ENCODE peak calls at places on chromosomes 1 and 21, in ten cellular contexts. One of them, this sample, is unnamed. For H3K4me1, the result is how much of the 10 kb centered on the place peaks cover.

GRCh38 chr1:79293611-79294010 is 287.1 kb upstream of the ADGRL4 start:
- DNase-seq in GM23338: no peak
- DNase-seq in transverse colon: no peak
- DNase-seq in upper lobe of left lung: no peak
- DNase-seq in stomach: no peak
- DNase-seq in breast epithelium: no peak
- DNase-seq in HCT116: no peak
- DNase-seq in H1: no peak
- DNase-seq in spleen: no peak
- DNase-seq in K562: no peak
- DNase-seq in this sample: no peak

GRCh38 chr1:25616932-25617625 is 488 bp downstream of the MAN1C1 start:
- DNase-seq in transverse colon: no peak
- DNase-seq in breast epithelium: no peak
- DNase-seq in upper lobe of left lung: no peak
- DNase-seq in H1: no peak
- DNase-seq in stomach: no peak
- DNase-seq in GM23338: peak
- DNase-seq in HCT116: no peak
- DNase-seq in spleen: peak
- DNase-seq in K562: no peak
- DNase-seq in this sample: no peak

GRCh38 chr1:38009088-38009840 is 3.3 kb upstream of the UTP11 start:
- DNase-seq in spleen: no peak
- DNase-seq in K562: peak
- DNase-seq in H1: no peak
- DNase-seq in HCT116: no peak
- DNase-seq in breast epithelium: no peak
- DNase-seq in stomach: no peak
- DNase-seq in transverse colon: no peak
- DNase-seq in upper lobe of left lung: no peak
- DNase-seq in GM23338: peak
- DNase-seq in this sample: no peak

GRCh38 chr1:225886159-225887029 is 2.6 kb downstream of the LEFTY1 start:
- DNase-seq in transverse colon: no peak
- DNase-seq in HCT116: no peak
- DNase-seq in H1: no peak
- DNase-seq in K562: no peak
- DNase-seq in spleen: no peak
- DNase-seq in upper lobe of left lung: no peak
- DNase-seq in breast epithelium: no peak
- DNase-seq in GM23338: no peak
- DNase-seq in stomach: no peak
- DNase-seq in this sample: no peak

GRCh38 chr1:158037876-158038359 is 44.5 kb downstream of the KIRREL1 start:
- DNase-seq in spleen: no peak
- DNase-seq in transverse colon: no peak
- DNase-seq in K562: no peak
- DNase-seq in H1: no peak
- DNase-seq in GM23338: no peak
- DNase-seq in breast epithelium: no peak
- DNase-seq in HCT116: no peak
- DNase-seq in stomach: no peak
- DNase-seq in upper lobe of left lung: peak
- DNase-seq in this sample: no peak

GRCh38 chr1:13699510-13699909 is 478 bp upstream of the PRDM2 start:
- DNase-seq in stomach: no peak
- DNase-seq in H1: peak
- DNase-seq in spleen: peak
- DNase-seq in GM23338: peak
- DNase-seq in K562: no peak
- DNase-seq in upper lobe of left lung: no peak
- DNase-seq in HCT116: no peak
- DNase-seq in breast epithelium: no peak
- DNase-seq in transverse colon: peak
- DNase-seq in this sample: no peak

GRCh38 chr1:24386241-24386640 is 27.3 kb downstream of the STPG1 start:
- DNase-seq in HCT116: no peak
- DNase-seq in H1: peak
- DNase-seq in breast epithelium: peak
- DNase-seq in transverse colon: no peak
- DNase-seq in upper lobe of left lung: peak
- DNase-seq in spleen: no peak
- DNase-seq in GM23338: no peak
- DNase-seq in K562: no peak
- DNase-seq in stomach: no peak
- DNase-seq in this sample: no peak

GRCh38 chr1:229470406-229471043 is 36.6 kb upstream of the ACTA1 start:
- DNase-seq in K562: no peak
- DNase-seq in H1: no peak
- DNase-seq in upper lobe of left lung: no peak
- DNase-seq in breast epithelium: no peak
- DNase-seq in HCT116: no peak
- DNase-seq in stomach: no peak
- DNase-seq in spleen: no peak
- DNase-seq in transverse colon: no peak
- DNase-seq in GM23338: no peak
- DNase-seq in this sample: no peak

GRCh38 chr1:155078496-155079209 is at the start of gene EFNA3:
- DNase-seq in HCT116: no peak
- DNase-seq in upper lobe of left lung: peak
- DNase-seq in stomach: peak
- DNase-seq in transverse colon: peak
- DNase-seq in K562: peak
- DNase-seq in H1: peak
- DNase-seq in GM23338: peak
- DNase-seq in breast epithelium: peak
- DNase-seq in spleen: peak
- DNase-seq in this sample: no peak

GRCh38 chr1:171988243-171988642 is 146.9 kb downstream of the DNM3 start:
- DNase-seq in GM23338: no peak
- DNase-seq in transverse colon: no peak
- DNase-seq in upper lobe of left lung: no peak
- DNase-seq in stomach: no peak
- DNase-seq in breast epithelium: no peak
- DNase-seq in spleen: no peak
- DNase-seq in HCT116: no peak
- DNase-seq in H1: no peak
- DNase-seq in K562: no peak
- DNase-seq in this sample: no peak

GRCh38 chr1:27031235-27032118 is 18.8 kb upstream of the TENT5B start:
- DNase-seq in transverse colon: peak
- DNase-seq in upper lobe of left lung: peak
- DNase-seq in breast epithelium: peak
- DNase-seq in stomach: peak
- DNase-seq in spleen: peak
- DNase-seq in H1: peak
- DNase-seq in GM23338: peak
- DNase-seq in K562: no peak
- DNase-seq in HCT116: peak
- DNase-seq in this sample: no peak

GRCh38 chr1:202184750-202185460 is 8.7 kb upstream of the LGR6 start:
- DNase-seq in GM23338: peak
- DNase-seq in upper lobe of left lung: peak
- DNase-seq in transverse colon: peak
- DNase-seq in H1: peak
- DNase-seq in HCT116: peak
- DNase-seq in stomach: peak
- DNase-seq in breast epithelium: peak
- DNase-seq in K562: peak
- DNase-seq in spleen: peak
- DNase-seq in this sample: peak

GRCh38 chr1:244964112-244964971 is 100.0 kb upstream of the HNRNPU start:
- DNase-seq in HCT116: no peak
- DNase-seq in stomach: peak
- DNase-seq in K562: peak
- DNase-seq in breast epithelium: no peak
- DNase-seq in transverse colon: peak
- DNase-seq in H1: no peak
- DNase-seq in upper lobe of left lung: peak
- DNase-seq in GM23338: peak
- DNase-seq in spleen: no peak
- DNase-seq in this sample: no peak

GRCh38 chr1:193270996-193271395 is 84.6 kb upstream of the B3GALT2 start:
- DNase-seq in transverse colon: no peak
- DNase-seq in upper lobe of left lung: no peak
- DNase-seq in K562: no peak
- DNase-seq in stomach: no peak
- DNase-seq in HCT116: no peak
- DNase-seq in H1: no peak
- DNase-seq in spleen: no peak
- DNase-seq in breast epithelium: no peak
- DNase-seq in GM23338: no peak
- DNase-seq in this sample: no peak

GRCh38 chr1:74531807-74532206 is 19.4 kb upstream of the LRRC53 start:
- DNase-seq in transverse colon: no peak
- DNase-seq in spleen: no peak
- DNase-seq in K562: no peak
- DNase-seq in stomach: no peak
- DNase-seq in GM23338: no peak
- DNase-seq in H1: no peak
- DNase-seq in upper lobe of left lung: no peak
- DNase-seq in HCT116: no peak
- DNase-seq in breast epithelium: no peak
- DNase-seq in this sample: no peak

GRCh38 chr1:221440658-221441057 is 301.2 kb downstream of the DUSP10 start:
- DNase-seq in GM23338: no peak
- DNase-seq in transverse colon: no peak
- DNase-seq in spleen: no peak
- DNase-seq in upper lobe of left lung: peak
- DNase-seq in breast epithelium: no peak
- DNase-seq in K562: no peak
- DNase-seq in HCT116: peak
- DNase-seq in H1: no peak
- DNase-seq in stomach: no peak
- DNase-seq in this sample: no peak

GRCh38 chr1:14699596-14699995 is 101.1 kb downstream of the KAZN start:
- DNase-seq in H1: no peak
- DNase-seq in breast epithelium: no peak
- DNase-seq in K562: no peak
- DNase-seq in spleen: no peak
- DNase-seq in stomach: no peak
- DNase-seq in HCT116: no peak
- DNase-seq in upper lobe of left lung: no peak
- DNase-seq in GM23338: no peak
- DNase-seq in transverse colon: no peak
- DNase-seq in this sample: no peak

GRCh38 chr21:34807881-34808568 is 139.2 kb downstream of the CLIC6 start:
- DNase-seq in breast epithelium: no peak
- DNase-seq in HCT116: peak
- DNase-seq in K562: no peak
- DNase-seq in transverse colon: no peak
- DNase-seq in spleen: peak
- DNase-seq in H1: no peak
- DNase-seq in upper lobe of left lung: peak
- DNase-seq in GM23338: no peak
- DNase-seq in stomach: peak
- DNase-seq in this sample: peak

GRCh38 chr21:44872568-44873355 is 728 bp downstream of the PTTG1IP start:
- DNase-seq in GM23338: peak
- DNase-seq in breast epithelium: peak
- DNase-seq in K562: peak
- DNase-seq in upper lobe of left lung: peak
- DNase-seq in H1: peak
- DNase-seq in transverse colon: peak
- DNase-seq in stomach: peak
- DNase-seq in HCT116: no peak
- DNase-seq in spleen: peak
- DNase-seq in this sample: no peak

GRCh38 chr1:92486251-92487077 is at the start of gene GFI1:
- DNase-seq in spleen: peak
- DNase-seq in H1: peak
- DNase-seq in GM23338: peak
- DNase-seq in upper lobe of left lung: peak
- DNase-seq in breast epithelium: no peak
- DNase-seq in K562: no peak
- DNase-seq in stomach: peak
- DNase-seq in HCT116: no peak
- DNase-seq in transverse colon: peak
- DNase-seq in this sample: no peak

GRCh38 chr1:41618066-41618825 is 133.8 kb upstream of the EDN2 start:
- DNase-seq in upper lobe of left lung: peak
- DNase-seq in transverse colon: peak
- DNase-seq in breast epithelium: peak
- DNase-seq in stomach: peak
- DNase-seq in K562: no peak
- DNase-seq in GM23338: no peak
- DNase-seq in spleen: peak
- DNase-seq in H1: no peak
- DNase-seq in HCT116: no peak
- DNase-seq in this sample: no peak

GRCh38 chr1:20900056-20900455 is 112.9 kb upstream of the HP1BP3 start:
- DNase-seq in transverse colon: no peak
- DNase-seq in GM23338: no peak
- DNase-seq in stomach: no peak
- DNase-seq in upper lobe of left lung: no peak
- DNase-seq in breast epithelium: no peak
- DNase-seq in HCT116: no peak
- DNase-seq in K562: no peak
- DNase-seq in H1: no peak
- DNase-seq in spleen: no peak
- DNase-seq in this sample: no peak
- H3K4me1 ChIP-seq in transverse colon: under half
- H3K4me1 ChIP-seq in GM23338: under half
- H3K4me1 ChIP-seq in stomach: under half
- H3K4me1 ChIP-seq in upper lobe of left lung: under half
- H3K4me1 ChIP-seq in breast epithelium: under half
- H3K4me1 ChIP-seq in HCT116: under half
- H3K4me1 ChIP-seq in K562: under half
- H3K4me1 ChIP-seq in H1: under half
- H3K4me1 ChIP-seq in spleen: under half
- H3K4me1 ChIP-seq in this sample: under half

GRCh38 chr1:1763657-1764621 is 14.3 kb downstream of the NADK start:
- DNase-seq in K562: no peak
- DNase-seq in H1: no peak
- DNase-seq in stomach: peak
- DNase-seq in upper lobe of left lung: peak
- DNase-seq in spleen: peak
- DNase-seq in GM23338: no peak
- DNase-seq in transverse colon: no peak
- DNase-seq in breast epithelium: peak
- DNase-seq in HCT116: no peak
- DNase-seq in this sample: no peak
- TF ChIP-seq CTCF in K562: no peak
- TF ChIP-seq CTCF in H1: no peak
- TF ChIP-seq CTCF in stomach: no peak
- TF ChIP-seq CTCF in upper lobe of left lung: peak
- TF ChIP-seq CTCF in spleen: peak
- TF ChIP-seq CTCF in GM23338: peak
- TF ChIP-seq CTCF in transverse colon: no peak
- TF ChIP-seq CTCF in breast epithelium: no peak
- TF ChIP-seq CTCF in HCT116: no peak
- TF ChIP-seq CTCF in this sample: no peak

GRCh38 chr1:68213843-68214242 is 18.5 kb downstream of the WLS start:
- DNase-seq in HCT116: no peak
- DNase-seq in upper lobe of left lung: peak
- DNase-seq in H1: no peak
- DNase-seq in stomach: peak
- DNase-seq in K562: no peak
- DNase-seq in GM23338: no peak
- DNase-seq in spleen: no peak
- DNase-seq in breast epithelium: peak
- DNase-seq in transverse colon: peak
- DNase-seq in this sample: no peak
- TF ChIP-seq POLR2AphosphoS5 in HCT116: no peak
- TF ChIP-seq POLR2AphosphoS5 in upper lobe of left lung: peak
- TF ChIP-seq POLR2AphosphoS5 in H1: no peak
- TF ChIP-seq POLR2AphosphoS5 in stomach: peak
- TF ChIP-seq POLR2AphosphoS5 in K562: no peak
- TF ChIP-seq POLR2AphosphoS5 in GM23338: no peak
- TF ChIP-seq POLR2AphosphoS5 in spleen: peak
- TF ChIP-seq POLR2AphosphoS5 in breast epithelium: peak
- TF ChIP-seq POLR2AphosphoS5 in transverse colon: peak
- TF ChIP-seq POLR2AphosphoS5 in this sample: no peak

GRCh38 chr1:204461331-204462228 is 33.0 kb downstream of the PIK3C2B start:
- DNase-seq in transverse colon: no peak
- DNase-seq in stomach: no peak
- DNase-seq in breast epithelium: no peak
- DNase-seq in K562: peak
- DNase-seq in HCT116: no peak
- DNase-seq in H1: no peak
- DNase-seq in GM23338: no peak
- DNase-seq in upper lobe of left lung: peak
- DNase-seq in spleen: peak
- DNase-seq in this sample: no peak
- H3K4me1 ChIP-seq in transverse colon: under half
- H3K4me1 ChIP-seq in stomach: under half
- H3K4me1 ChIP-seq in breast epithelium: under half
- H3K4me1 ChIP-seq in K562: under half
- H3K4me1 ChIP-seq in HCT116: under half
- H3K4me1 ChIP-seq in H1: under half
- H3K4me1 ChIP-seq in GM23338: under half
- H3K4me1 ChIP-seq in upper lobe of left lung: half or more
- H3K4me1 ChIP-seq in spleen: half or more
- H3K4me1 ChIP-seq in this sample: under half

This sample was measured in Panc1.